ENCODE peak calls at places on chromosome 18, in seven cellular contexts. M is cardiac fibroblast; R is Ammon's horn; L is esophagus squamous epithelium; P is SK-N-SH; O is endothelial cell of umbilical vein; C is stimulated activated CD8-positive, alpha-beta memory T cell treated with anti-CD3 and anti-CD28 coated beads, Interleukin-15, amount 100 ng/mL, for 24 hours. S is an unnamed sample.

GRCh38 chr18:22279741-22280452 is 110.5 kb downstream of the GATA6 start:
- DNase-seq in M (peak), R (no peak), L (no peak), P (no peak), O (no peak), C (no peak), S (no peak)

GRCh38 chr18:9446839-9447238 is 28.5 kb upstream of the RALBP1 start:
- DNase-seq in M (no peak), R (no peak), L (no peak), P (no peak), O (no peak), C (no peak), S (no peak)

GRCh38 chr18:3281456-3282400 is 19.8 kb downstream of the MYL12B start:
- DNase-seq in M (peak), R (peak), L (no peak), P (peak), O (peak), C (no peak), S (peak)

GRCh38 chr18:23067236-23067635 is 68.0 kb upstream of the CABLES1 start:
- DNase-seq in M (no peak), R (no peak), L (no peak), P (no peak), O (no peak), C (no peak), S (no peak)

GRCh38 chr18:9804517-9805104 is 81.2 kb upstream of the TXNDC2 start:
- DNase-seq in M (peak), R (no peak), L (no peak), P (no peak), O (no peak), C (no peak), S (no peak)

GRCh38 chr18:28177828-28178635 is 1.1 kb upstream of the CDH2 start:
- DNase-seq in M (peak), R (peak), L (no peak), P (peak), O (peak), C (no peak), S (peak)

GRCh38 chr18:50401888-50402287 is 27.0 kb downstream of the SKA1 start:
- DNase-seq in M (peak), R (no peak), L (no peak), P (peak), O (no peak), C (no peak), S (peak)

GRCh38 chr18:13369756-13370510 is 151.4 kb downstream of the LDLRAD4 start:
- DNase-seq in M (no peak), R (no peak), L (no peak), P (no peak), O (no peak), C (no peak), S (peak)

GRCh38 chr18:49371073-49371472 is 89.4 kb downstream of the DYM start:
- DNase-seq in M (no peak), R (no peak), L (no peak), P (no peak), O (no peak), C (no peak), S (no peak)

GRCh38 chr18:11955299-11956029 is 25.8 kb upstream of the IMPA2 start:
- DNase-seq in M (peak), R (peak), L (no peak), P (no peak), O (peak), C (no peak), S (no peak)

GRCh38 chr18:42414756-42415454 is 459.9 kb downstream of the PIK3C3 start:
- DNase-seq in M (peak), R (no peak), L (no peak), P (no peak), O (no peak), C (no peak), S (no peak)

GRCh38 chr18:12296457-12296856 is 11.6 kb upstream of the TUBB6 start:
- DNase-seq in M (no peak), R (no peak), L (no peak), P (no peak), O (peak), C (no peak), S (no peak)

GRCh38 chr18:34649072-34649471 is 61.0 kb upstream of the DTNA start:
- DNase-seq in M (peak), R (no peak), L (no peak), P (no peak), O (no peak), C (no peak), S (no peak)

GRCh38 chr18:8799593-8799992 is 94.2 kb downstream of the MTCL1 start:
- DNase-seq in M (no peak), R (no peak), L (no peak), P (no peak), O (no peak), C (no peak), S (no peak)

GRCh38 chr18:48555465-48555995 is 16.7 kb downstream of the CTIF start:
- DNase-seq in M (no peak), R (no peak), L (no peak), P (no peak), O (no peak), C (no peak), S (no peak)

GRCh38 chr18:10010611-10011015 is 96.8 kb downstream of the VAPA start:
- DNase-seq in M (peak), R (peak), L (no peak), P (no peak), O (peak), C (no peak), S (no peak)

GRCh38 chr18:32018331-32019250 is at the start of gene RNF125:
- DNase-seq in M (peak), R (peak), L (peak), P (peak), O (peak), C (peak), S (peak)

GRCh38 chr18:3012306-3012919 is 531 bp downstream of the LPIN2 start:
- DNase-seq in M (peak), R (peak), L (no peak), P (peak), O (peak), C (peak), S (peak)

GRCh38 chr18:61606068-61606660 is 272.9 kb downstream of the CDH20 start:
- DNase-seq in M (peak), R (peak), L (no peak), P (no peak), O (no peak), C (no peak), S (no peak)

GRCh38 chr18:23398401-23398800 is 54.7 kb upstream of the RIOK3 start:
- DNase-seq in M (peak), R (no peak), L (no peak), P (no peak), O (no peak), C (no peak), S (no peak)

GRCh38 chr18:3016584-3017292 is 3.8 kb upstream of the LPIN2 start:
- DNase-seq in M (no peak), R (peak), L (no peak), P (no peak), O (peak), C (no peak), S (no peak)

GRCh38 chr18:22563098-22563707 is 145.5 kb upstream of the CTAGE1 start:
- DNase-seq in M (peak), R (peak), L (no peak), P (peak), O (peak), C (no peak), S (peak)

GRCh38 chr18:37684590-37684989 is 119.0 kb upstream of the CELF4 start:
- DNase-seq in M (no peak), R (no peak), L (no peak), P (no peak), O (no peak), C (no peak), S (no peak)

GRCh38 chr18:24600076-24600654 is 139.7 kb downstream of the HRH4 start:
- DNase-seq in M (peak), R (peak), L (no peak), P (peak), O (peak), C (no peak), S (peak)

GRCh38 chr18:36532394-36532793 is 234.9 kb downstream of the FHOD3 start:
- DNase-seq in M (peak), R (no peak), L (no peak), P (no peak), O (no peak), C (no peak), S (no peak)

GRCh38 chr18:56927795-56928194 is 219.1 kb upstream of the BOD1L2 start:
- DNase-seq in M (no peak), R (no peak), L (no peak), P (no peak), O (no peak), C (no peak), S (no peak)

GRCh38 chr18:7926526-7926925 is 359.4 kb downstream of the PTPRM start:
- DNase-seq in M (no peak), R (no peak), L (no peak), P (peak), O (peak), C (no peak), S (peak)

GRCh38 chr18:50629148-50629631 is 69.3 kb downstream of the MAPK4 start:
- DNase-seq in M (no peak), R (no peak), L (no peak), P (no peak), O (no peak), C (no peak), S (peak)

GRCh38 chr18:24027156-24027555 is 12.6 kb downstream of the TTC39C start:
- DNase-seq in M (peak), R (peak), L (no peak), P (no peak), O (no peak), C (no peak), S (no peak)

GRCh38 chr18:68549257-68549871 is 165.5 kb downstream of the TMX3 start:
- DNase-seq in M (peak), R (no peak), L (no peak), P (no peak), O (no peak), C (no peak), S (no peak)

GRCh38 chr18:11850821-11851155 is 425 bp upstream of the CHMP1B start:
- DNase-seq in M (peak), R (no peak), L (no peak), P (peak), O (no peak), C (no peak), S (no peak)

S was measured in SK-N-DZ.